ENCODE peak calls at places on chromosomes 6 and 20, in nine cellular contexts. One of them, this sample, is unnamed.

GRCh38 chr6:38391909-38392614 is 247.7 kb downstream of the BTBD9 start:
- DNase-seq in RWPE1: no peak
- DNase-seq in GM20000: no peak
- DNase-seq in K562: no peak
- DNase-seq in choroid plexus epithelial cell: peak
- DNase-seq in fibroblast of villous mesenchyme: no peak
- DNase-seq in left ventricle myocardium inferior: no peak
- DNase-seq in mucosa of descending colon: no peak
- DNase-seq in heart right ventricle: no peak
- DNase-seq in this sample: no peak

GRCh38 chr6:12116264-12116800 is 104.2 kb downstream of the HIVEP1 start:
- DNase-seq in RWPE1: no peak
- DNase-seq in GM20000: peak
- DNase-seq in fibroblast of villous mesenchyme: no peak
- DNase-seq in mucosa of descending colon: no peak
- DNase-seq in choroid plexus epithelial cell: no peak
- DNase-seq in left ventricle myocardium inferior: no peak
- DNase-seq in K562: no peak
- DNase-seq in heart right ventricle: no peak
- DNase-seq in this sample: no peak

GRCh38 chr20:4830212-4830607 is 108.5 kb downstream of the PRND start:
- DNase-seq in mucosa of descending colon: no peak
- DNase-seq in fibroblast of villous mesenchyme: no peak
- DNase-seq in RWPE1: no peak
- DNase-seq in heart right ventricle: no peak
- DNase-seq in K562: no peak
- DNase-seq in choroid plexus epithelial cell: no peak
- DNase-seq in left ventricle myocardium inferior: no peak
- DNase-seq in GM20000: no peak
- DNase-seq in this sample: no peak

GRCh38 chr6:152984387-152984872 is 1.6 kb upstream of the FBXO5 start:
- DNase-seq in mucosa of descending colon: no peak
- DNase-seq in heart right ventricle: no peak
- DNase-seq in left ventricle myocardium inferior: no peak
- DNase-seq in choroid plexus epithelial cell: no peak
- DNase-seq in K562: no peak
- DNase-seq in RWPE1: no peak
- DNase-seq in fibroblast of villous mesenchyme: no peak
- DNase-seq in GM20000: peak
- DNase-seq in this sample: no peak

GRCh38 chr6:112802154-112802553 is 455.0 kb downstream of the RFPL4B start:
- DNase-seq in RWPE1: peak
- DNase-seq in GM20000: no peak
- DNase-seq in choroid plexus epithelial cell: peak
- DNase-seq in K562: no peak
- DNase-seq in fibroblast of villous mesenchyme: peak
- DNase-seq in left ventricle myocardium inferior: no peak
- DNase-seq in heart right ventricle: no peak
- DNase-seq in mucosa of descending colon: no peak
- DNase-seq in this sample: peak

GRCh38 chr20:12152996-12153395 is 235.3 kb downstream of the BTBD3 start:
- DNase-seq in K562: no peak
- DNase-seq in fibroblast of villous mesenchyme: peak
- DNase-seq in mucosa of descending colon: no peak
- DNase-seq in left ventricle myocardium inferior: no peak
- DNase-seq in heart right ventricle: no peak
- DNase-seq in choroid plexus epithelial cell: peak
- DNase-seq in GM20000: no peak
- DNase-seq in RWPE1: no peak
- DNase-seq in this sample: no peak

GRCh38 chr6:33014841-33015634 is 5.6 kb upstream of the HLA-DOA start:
- DNase-seq in left ventricle myocardium inferior: no peak
- DNase-seq in mucosa of descending colon: no peak
- DNase-seq in heart right ventricle: peak
- DNase-seq in RWPE1: peak
- DNase-seq in GM20000: peak
- DNase-seq in fibroblast of villous mesenchyme: peak
- DNase-seq in choroid plexus epithelial cell: peak
- DNase-seq in K562: peak
- DNase-seq in this sample: peak

GRCh38 chr20:63449025-63449424 is 23.4 kb downstream of the KCNQ2 start:
- DNase-seq in mucosa of descending colon: no peak
- DNase-seq in choroid plexus epithelial cell: no peak
- DNase-seq in fibroblast of villous mesenchyme: no peak
- DNase-seq in left ventricle myocardium inferior: no peak
- DNase-seq in K562: no peak
- DNase-seq in heart right ventricle: no peak
- DNase-seq in GM20000: no peak
- DNase-seq in RWPE1: no peak
- DNase-seq in this sample: no peak

GRCh38 chr6:19811397-19812079 is 25.6 kb upstream of the ID4 start:
- DNase-seq in K562: no peak
- DNase-seq in left ventricle myocardium inferior: no peak
- DNase-seq in fibroblast of villous mesenchyme: no peak
- DNase-seq in mucosa of descending colon: no peak
- DNase-seq in GM20000: no peak
- DNase-seq in heart right ventricle: no peak
- DNase-seq in choroid plexus epithelial cell: no peak
- DNase-seq in RWPE1: no peak
- DNase-seq in this sample: no peak

GRCh38 chr20:32506721-32507120 is 78.4 kb downstream of the NOL4L start:
- DNase-seq in GM20000: no peak
- DNase-seq in mucosa of descending colon: peak
- DNase-seq in left ventricle myocardium inferior: no peak
- DNase-seq in RWPE1: no peak
- DNase-seq in heart right ventricle: no peak
- DNase-seq in K562: no peak
- DNase-seq in choroid plexus epithelial cell: no peak
- DNase-seq in fibroblast of villous mesenchyme: no peak
- DNase-seq in this sample: no peak

GRCh38 chr6:22295145-22295544 is 1.7 kb downstream of the PRL start:
- DNase-seq in K562: no peak
- DNase-seq in left ventricle myocardium inferior: no peak
- DNase-seq in GM20000: no peak
- DNase-seq in RWPE1: no peak
- DNase-seq in choroid plexus epithelial cell: no peak
- DNase-seq in mucosa of descending colon: no peak
- DNase-seq in heart right ventricle: no peak
- DNase-seq in fibroblast of villous mesenchyme: no peak
- DNase-seq in this sample: no peak

GRCh38 chr6:85751374-85752055 is 108.8 kb upstream of the SYNCRIP start:
- DNase-seq in mucosa of descending colon: peak
- DNase-seq in choroid plexus epithelial cell: no peak
- DNase-seq in GM20000: no peak
- DNase-seq in K562: no peak
- DNase-seq in heart right ventricle: no peak
- DNase-seq in RWPE1: no peak
- DNase-seq in left ventricle myocardium inferior: no peak
- DNase-seq in fibroblast of villous mesenchyme: no peak
- DNase-seq in this sample: peak

GRCh38 chr6:8930009-8930408 is 494.7 kb upstream of the SLC35B3 start:
- DNase-seq in K562: no peak
- DNase-seq in GM20000: no peak
- DNase-seq in left ventricle myocardium inferior: no peak
- DNase-seq in mucosa of descending colon: no peak
- DNase-seq in RWPE1: no peak
- DNase-seq in heart right ventricle: no peak
- DNase-seq in fibroblast of villous mesenchyme: no peak
- DNase-seq in choroid plexus epithelial cell: no peak
- DNase-seq in this sample: no peak

GRCh38 chr6:164344801-164345291 is 930.3 kb downstream of the QKI start:
- DNase-seq in heart right ventricle: no peak
- DNase-seq in fibroblast of villous mesenchyme: no peak
- DNase-seq in GM20000: no peak
- DNase-seq in mucosa of descending colon: no peak
- DNase-seq in left ventricle myocardium inferior: no peak
- DNase-seq in RWPE1: no peak
- DNase-seq in K562: no peak
- DNase-seq in choroid plexus epithelial cell: no peak
- DNase-seq in this sample: no peak

GRCh38 chr6:112237644-112238043 is 16.7 kb downstream of the LAMA4 start:
- DNase-seq in GM20000: no peak
- DNase-seq in choroid plexus epithelial cell: peak
- DNase-seq in fibroblast of villous mesenchyme: peak
- DNase-seq in mucosa of descending colon: no peak
- DNase-seq in K562: no peak
- DNase-seq in left ventricle myocardium inferior: peak
- DNase-seq in RWPE1: no peak
- DNase-seq in heart right ventricle: peak
- DNase-seq in this sample: no peak

GRCh38 chr6:157177731-157178336 is 145.5 kb downstream of the TMEM242 start:
- DNase-seq in K562: no peak
- DNase-seq in RWPE1: no peak
- DNase-seq in left ventricle myocardium inferior: no peak
- DNase-seq in GM20000: no peak
- DNase-seq in fibroblast of villous mesenchyme: no peak
- DNase-seq in heart right ventricle: no peak
- DNase-seq in mucosa of descending colon: no peak
- DNase-seq in choroid plexus epithelial cell: no peak
- DNase-seq in this sample: no peak

GRCh38 chr6:125528614-125529013 is 220.8 kb upstream of the HEY2 start:
- DNase-seq in K562: peak
- DNase-seq in RWPE1: no peak
- DNase-seq in fibroblast of villous mesenchyme: no peak
- DNase-seq in choroid plexus epithelial cell: no peak
- DNase-seq in heart right ventricle: no peak
- DNase-seq in left ventricle myocardium inferior: no peak
- DNase-seq in GM20000: no peak
- DNase-seq in mucosa of descending colon: no peak
- DNase-seq in this sample: peak

GRCh38 chr6:35091353-35092083 is 49.6 kb downstream of the TCP11 start:
- DNase-seq in choroid plexus epithelial cell: no peak
- DNase-seq in RWPE1: no peak
- DNase-seq in left ventricle myocardium inferior: no peak
- DNase-seq in mucosa of descending colon: no peak
- DNase-seq in heart right ventricle: no peak
- DNase-seq in K562: no peak
- DNase-seq in GM20000: no peak
- DNase-seq in fibroblast of villous mesenchyme: peak
- DNase-seq in this sample: no peak

DNA sequence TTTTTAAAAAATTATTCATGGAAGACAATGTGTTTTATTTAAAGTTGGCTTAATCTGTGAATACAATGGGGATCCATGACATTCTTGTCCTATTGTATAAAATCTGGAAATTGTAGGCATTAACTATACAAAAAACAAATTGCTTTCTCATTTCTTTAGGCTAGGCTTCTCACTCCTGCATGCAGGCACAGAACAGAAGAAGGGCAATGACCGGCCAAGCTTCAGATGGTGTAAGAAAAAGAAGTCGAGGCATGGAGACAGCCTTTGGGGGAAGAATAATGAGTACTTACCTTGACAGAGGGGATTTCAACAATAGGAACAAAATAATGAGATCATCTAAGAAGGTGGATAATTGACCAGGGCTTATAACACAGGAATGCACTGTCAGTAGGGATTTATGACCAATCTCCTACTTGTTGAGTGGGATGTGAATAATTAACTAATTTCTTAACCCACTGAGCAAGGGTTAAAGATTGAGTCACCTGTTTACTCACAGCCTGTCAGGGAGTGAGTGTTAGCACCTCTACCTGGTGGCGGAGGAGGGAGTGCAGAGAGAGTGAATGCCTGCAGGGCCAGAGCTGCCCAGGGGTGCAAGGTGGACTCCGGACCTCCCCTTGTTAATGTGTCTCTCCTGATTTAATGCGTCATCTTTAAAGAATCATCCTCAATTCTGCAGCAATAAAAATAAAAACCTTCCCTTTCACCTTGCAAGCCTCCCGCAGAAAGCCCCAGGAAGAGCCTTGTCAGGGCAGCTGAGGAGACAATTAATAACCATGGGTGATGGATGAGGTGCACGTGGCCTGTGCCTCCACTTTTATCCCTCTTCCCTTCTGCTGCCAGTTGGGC is 3.9 kb downstream of the SLC22A2 start:
- DNase-seq in left ventricle myocardium inferior: no peak
- DNase-seq in RWPE1: peak
- DNase-seq in mucosa of descending colon: peak
- DNase-seq in GM20000: no peak
- DNase-seq in choroid plexus epithelial cell: no peak
- DNase-seq in K562: no peak
- DNase-seq in heart right ventricle: no peak
- DNase-seq in fibroblast of villous mesenchyme: no peak
- DNase-seq in this sample: no peak
- TF ChIP-seq CTCF in left ventricle myocardium inferior: no peak
- TF ChIP-seq CTCF in RWPE1: no peak
- TF ChIP-seq CTCF in mucosa of descending colon: no peak
- TF ChIP-seq CTCF in GM20000: no peak
- TF ChIP-seq CTCF in choroid plexus epithelial cell: no peak
- TF ChIP-seq CTCF in K562: no peak
- TF ChIP-seq CTCF in heart right ventricle: no peak
- TF ChIP-seq CTCF in fibroblast of villous mesenchyme: no peak
- TF ChIP-seq CTCF in this sample: no peak

DNA sequence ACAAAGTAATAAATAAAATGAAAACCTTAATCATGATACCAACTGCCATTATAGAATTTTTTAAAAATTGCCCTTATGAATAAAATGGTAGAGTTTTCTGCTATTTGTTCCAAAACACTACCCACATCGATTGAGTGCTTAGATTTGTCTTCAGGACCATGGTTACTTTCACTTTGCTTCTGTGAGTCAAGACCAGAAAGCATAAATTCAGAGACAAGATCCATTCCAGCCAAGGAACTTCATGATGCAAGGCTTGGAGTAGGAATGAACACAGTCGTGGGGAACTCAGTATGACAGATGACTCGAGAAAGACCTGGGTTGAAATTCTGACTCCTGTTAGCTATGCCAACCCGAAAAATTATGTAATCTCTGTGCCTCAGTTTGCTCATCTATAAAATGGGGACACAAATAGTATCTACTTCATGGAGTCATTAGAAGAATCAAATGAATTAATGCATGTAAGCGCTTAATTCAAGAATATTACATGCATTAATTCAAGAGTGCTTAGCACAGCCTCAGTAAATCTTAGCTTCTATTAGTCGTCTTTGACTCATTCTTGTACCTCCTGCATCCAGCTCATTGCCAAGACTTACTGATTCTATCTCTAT is 72.5 kb upstream of the MYLIP start:
- DNase-seq in left ventricle myocardium inferior: no peak
- DNase-seq in mucosa of descending colon: no peak
- DNase-seq in RWPE1: no peak
- DNase-seq in GM20000: no peak
- DNase-seq in heart right ventricle: no peak
- DNase-seq in fibroblast of villous mesenchyme: peak
- DNase-seq in K562: no peak
- DNase-seq in choroid plexus epithelial cell: peak
- DNase-seq in this sample: no peak
- TF ChIP-seq CTCF in left ventricle myocardium inferior: no peak
- TF ChIP-seq CTCF in mucosa of descending colon: no peak
- TF ChIP-seq CTCF in RWPE1: no peak
- TF ChIP-seq CTCF in GM20000: no peak
- TF ChIP-seq CTCF in heart right ventricle: no peak
- TF ChIP-seq CTCF in fibroblast of villous mesenchyme: no peak
- TF ChIP-seq CTCF in K562: no peak
- TF ChIP-seq CTCF in choroid plexus epithelial cell: no peak
- TF ChIP-seq CTCF in this sample: no peak

GRCh38 chr6:52207066-52207465 is 20.9 kb downstream of the IL17A start:
- DNase-seq in K562: no peak
- DNase-seq in mucosa of descending colon: no peak
- DNase-seq in left ventricle myocardium inferior: no peak
- DNase-seq in choroid plexus epithelial cell: no peak
- DNase-seq in GM20000: no peak
- DNase-seq in heart right ventricle: no peak
- DNase-seq in RWPE1: no peak
- DNase-seq in fibroblast of villous mesenchyme: no peak
- DNase-seq in this sample: no peak
- TF ChIP-seq CTCF in K562: peak
- TF ChIP-seq CTCF in mucosa of descending colon: no peak
- TF ChIP-seq CTCF in left ventricle myocardium inferior: no peak
- TF ChIP-seq CTCF in choroid plexus epithelial cell: no peak
- TF ChIP-seq CTCF in GM20000: no peak
- TF ChIP-seq CTCF in heart right ventricle: no peak
- TF ChIP-seq CTCF in RWPE1: no peak
- TF ChIP-seq CTCF in fibroblast of villous mesenchyme: no peak
- TF ChIP-seq CTCF in this sample: peak

GRCh38 chr6:167673951-167674350 is 152.8 kb upstream of the AFDN start:
- DNase-seq in GM20000: no peak
- DNase-seq in fibroblast of villous mesenchyme: no peak
- DNase-seq in choroid plexus epithelial cell: no peak
- DNase-seq in K562: no peak
- DNase-seq in heart right ventricle: no peak
- DNase-seq in RWPE1: no peak
- DNase-seq in left ventricle myocardium inferior: no peak
- DNase-seq in mucosa of descending colon: no peak
- DNase-seq in this sample: no peak
- TF ChIP-seq CTCF in GM20000: no peak
- TF ChIP-seq CTCF in fibroblast of villous mesenchyme: no peak
- TF ChIP-seq CTCF in choroid plexus epithelial cell: no peak
- TF ChIP-seq CTCF in K562: no peak
- TF ChIP-seq CTCF in heart right ventricle: no peak
- TF ChIP-seq CTCF in RWPE1: no peak
- TF ChIP-seq CTCF in left ventricle myocardium inferior: no peak
- TF ChIP-seq CTCF in mucosa of descending colon: no peak
- TF ChIP-seq CTCF in this sample: no peak